ENCODE peak calls at places on chromosomes 6 and 20, in nine cellular contexts. E is fibroblast of the conjunctiva, D is NCI-H1105, Y is KG1, W is anterior cingulate cortex, B is GM12865, O is NCI-H524, N is left cardiac atrium, C is posterior cingulate gyrus. S is an unnamed sample.

GRCh38 chr20:33262658-33263065 is 20.4 kb upstream of the BPIFB1 start:
- DNase-seq in E (peak), D (no peak), Y (peak), W (peak), B (peak), O (peak), N (no peak), C (peak), S (no peak)

GRCh38 chr20:50744143-50744792 is 12.9 kb downstream of the PARD6B start:
- DNase-seq in E (peak), D (no peak), Y (no peak), W (peak), B (no peak), O (no peak), N (peak), C (no peak), S (peak)

GRCh38 chr6:167565884-167566491 is 241.1 kb downstream of the TTLL2 start:
- DNase-seq in E (no peak), D (no peak), Y (no peak), W (no peak), B (no peak), O (no peak), N (peak), C (no peak), S (peak)

GRCh38 chr6:71676298-71676697 is 210.1 kb upstream of the RIMS1 start:
- DNase-seq in E (no peak), D (no peak), Y (no peak), W (no peak), B (no peak), O (no peak), N (no peak), C (no peak), S (no peak)

GRCh38 chr20:19918965-19919329 is 98.2 kb upstream of the NAA20 start:
- DNase-seq in E (no peak), D (no peak), Y (no peak), W (no peak), B (no peak), O (peak), N (no peak), C (no peak), S (no peak)

GRCh38 chr20:58694241-58695083 is 1.9 kb downstream of the NPEPL1 start:
- DNase-seq in E (no peak), D (no peak), Y (no peak), W (no peak), B (no peak), O (no peak), N (no peak), C (no peak), S (no peak)

GRCh38 chr6:91720323-91720722 is 1133.5 kb upstream of the MAP3K7 start:
- DNase-seq in E (no peak), D (no peak), Y (no peak), W (no peak), B (no peak), O (no peak), N (no peak), C (no peak), S (no peak)

GRCh38 chr6:11398451-11399326 is 138.9 kb upstream of the TMEM170B start:
- DNase-seq in E (no peak), D (no peak), Y (no peak), W (no peak), B (no peak), O (no peak), N (no peak), C (no peak), S (no peak)

GRCh38 chr6:157800420-157801237 is 22.4 kb upstream of the SNX9 start:
- DNase-seq in E (peak), D (no peak), Y (no peak), W (no peak), B (peak), O (no peak), N (no peak), C (no peak), S (no peak)

GRCh38 chr20:53175135-53175780 is 203.1 kb downstream of the TSHZ2 start:
- DNase-seq in E (no peak), D (no peak), Y (no peak), W (no peak), B (no peak), O (no peak), N (no peak), C (no peak), S (no peak)

GRCh38 chr20:60327971-60328660 is 369.9 kb downstream of the CDH26 start:
- DNase-seq in E (no peak), D (no peak), Y (no peak), W (no peak), B (no peak), O (no peak), N (no peak), C (no peak), S (no peak)

GRCh38 chr6:152292595-152292994 is 344.6 kb downstream of the SYNE1 start:
- DNase-seq in E (no peak), D (no peak), Y (no peak), W (no peak), B (no peak), O (no peak), N (no peak), C (no peak), S (no peak)

GRCh38 chr6:27679968-27680694 is 207.2 kb upstream of the ZNF184 start:
- DNase-seq in E (no peak), D (no peak), Y (no peak), W (no peak), B (peak), O (no peak), N (no peak), C (no peak), S (no peak)

GRCh38 chr6:72464246-72464645 is 157.6 kb upstream of the KCNQ5 start:
- DNase-seq in E (no peak), D (no peak), Y (no peak), W (no peak), B (no peak), O (no peak), N (no peak), C (no peak), S (no peak)

GRCh38 chr20:39264506-39265172 is 302.5 kb downstream of the DHX35 start:
- DNase-seq in E (peak), D (peak), Y (no peak), W (peak), B (peak), O (peak), N (peak), C (peak), S (peak)

GRCh38 chr6:63549076-63549475 is 23.2 kb upstream of the LOC128125822 start:
- DNase-seq in E (no peak), D (no peak), Y (no peak), W (no peak), B (no peak), O (peak), N (no peak), C (no peak), S (no peak)

GRCh38 chr6:80540700-80541099 is 434.2 kb downstream of the BCKDHB start:
- DNase-seq in E (no peak), D (no peak), Y (no peak), W (no peak), B (no peak), O (no peak), N (no peak), C (no peak), S (no peak)

GRCh38 chr20:17849901-17850673 is 118.5 kb downstream of the SNX5 start:
- DNase-seq in E (peak), D (no peak), Y (no peak), W (no peak), B (no peak), O (no peak), N (peak), C (no peak), S (no peak)

GRCh38 chr6:48067148-48067709 is 43.8 kb downstream of the PTCHD4 start:
- DNase-seq in E (no peak), D (no peak), Y (no peak), W (no peak), B (no peak), O (no peak), N (no peak), C (no peak), S (no peak)

GRCh38 chr6:85285934-85286333 is 163.9 kb upstream of the NT5E start:
- DNase-seq in E (no peak), D (no peak), Y (no peak), W (no peak), B (no peak), O (no peak), N (no peak), C (no peak), S (no peak)

GRCh38 chr6:41691426-41692079 is 43.9 kb downstream of the TFEB start:
- DNase-seq in E (no peak), D (no peak), Y (no peak), W (no peak), B (no peak), O (no peak), N (no peak), C (peak), S (no peak)

GRCh38 chr20:35305682-35306556 is 13.7 kb upstream of the FAM83C start:
- DNase-seq in E (peak), D (no peak), Y (no peak), W (no peak), B (no peak), O (no peak), N (peak), C (no peak), S (peak)

GRCh38 chr6:43990627-43991619 is 136.3 kb downstream of the MRPL14 start:
- DNase-seq in E (peak), D (no peak), Y (no peak), W (no peak), B (no peak), O (peak), N (no peak), C (no peak), S (no peak)

GRCh38 chr6:84414531-84414930 is 187.1 kb upstream of the CEP162 start:
- DNase-seq in E (no peak), D (no peak), Y (no peak), W (no peak), B (no peak), O (no peak), N (no peak), C (no peak), S (no peak)

GRCh38 chr6:128410584-128410983 is 109.8 kb downstream of the PTPRK start:
- DNase-seq in E (no peak), D (no peak), Y (no peak), W (no peak), B (no peak), O (no peak), N (no peak), C (no peak), S (no peak)

GRCh38 chr6:14804001-14804401 is 441.9 kb upstream of the JARID2 start:
- DNase-seq in E (no peak), D (no peak), Y (no peak), W (no peak), B (no peak), O (peak), N (no peak), C (no peak), S (peak)

GRCh38 chr20:3706774-3707507 is 5.5 kb downstream of the SIGLEC1 start:
- DNase-seq in E (no peak), D (no peak), Y (no peak), W (no peak), B (no peak), O (no peak), N (no peak), C (no peak), S (no peak)

GRCh38 chr6:84847349-84848160 is 83.2 kb upstream of the TBX18 start:
- DNase-seq in E (no peak), D (no peak), Y (no peak), W (no peak), B (no peak), O (no peak), N (no peak), C (no peak), S (no peak)

GRCh38 chr6:27251672-27252251 is 4.3 kb downstream of the PRSS16 start:
- DNase-seq in E (peak), D (peak), Y (no peak), W (no peak), B (peak), O (peak), N (peak), C (no peak), S (peak)

GRCh38 chr20:34475979-34476736 is 40.1 kb upstream of the DYNLRB1 start:
- DNase-seq in E (no peak), D (no peak), Y (no peak), W (peak), B (peak), O (peak), N (peak), C (peak), S (no peak)

GRCh38 chr20:33442136-33443005 is 1.2 kb downstream of the SNTA1 start:
- DNase-seq in E (no peak), D (no peak), Y (no peak), W (no peak), B (no peak), O (no peak), N (no peak), C (no peak), S (no peak)

GRCh38 chr6:30411515-30412207 is 66.7 kb downstream of the RPP21 start:
- DNase-seq in E (peak), D (peak), Y (no peak), W (peak), B (peak), O (peak), N (peak), C (peak), S (no peak)

GRCh38 chr6:109767961-109768360 is 76.9 kb downstream of the FIG4 start:
- DNase-seq in E (no peak), D (no peak), Y (no peak), W (no peak), B (no peak), O (no peak), N (no peak), C (no peak), S (no peak)